ENCODE peak calls at places on chromosomes 3 and 15, in six cellular contexts. W is K562, J is transverse colon, F is GM23338, E is suprapubic skin, M is Panc1. N is an unnamed sample.

GRCh38 chr15:42273900-42274692 is 863 bp upstream of the TMEM87A start:
- DNase-seq in W (peak; percentile 45), J (peak; percentile 82), F (peak; percentile 34), E (peak; percentile 90), M (no peak), N (peak; percentile 83)

GRCh38 chr3:167866321-167866720 is 130.8 kb downstream of the SERPINI1 start:
- DNase-seq in W (no peak), J (no peak), F (no peak), E (no peak), M (no peak), N (no peak)

GRCh38 chr3:38109580-38110313 is 27.2 kb downstream of the ACAA1 start:
- DNase-seq in W (no peak), J (no peak), F (no peak), E (peak; percentile 76), M (no peak), N (peak; percentile 50)

GRCh38 chr3:194686414-194686815 is 732 bp downstream of the FAM43A start:
- DNase-seq in W (no peak), J (no peak), F (peak; percentile 51), E (no peak), M (no peak), N (no peak)

GRCh38 chr3:45911496-45912226 is 25.3 kb downstream of the CCR9 start:
- DNase-seq in W (no peak), J (no peak), F (no peak), E (peak; percentile 55), M (no peak), N (no peak)

GRCh38 chr3:99544819-99545281 is 93.5 kb upstream of the COL8A1 start:
- DNase-seq in W (no peak), J (peak; percentile 10), F (no peak), E (no peak), M (no peak), N (no peak)

GRCh38 chr3:64892664-64893309 is 205.0 kb upstream of the ADAMTS9 start:
- DNase-seq in W (peak; percentile 25), J (no peak), F (no peak), E (no peak), M (no peak), N (no peak)

GRCh38 chr15:62790531-62790930 is 252.0 kb upstream of the TPM1 start:
- DNase-seq in W (no peak), J (no peak), F (no peak), E (no peak), M (no peak), N (no peak)

GRCh38 chr15:28969511-28970085 is 83.8 kb downstream of the APBA2 start:
- DNase-seq in W (no peak), J (no peak), F (no peak), E (no peak), M (no peak), N (no peak)

GRCh38 chr3:148646126-148646660 is 51.5 kb upstream of the AGTR1 start:
- DNase-seq in W (no peak), J (no peak), F (no peak), E (no peak), M (no peak), N (no peak)

GRCh38 chr3:170323371-170323770 is 34.1 kb upstream of the SKIL start:
- DNase-seq in W (no peak), J (no peak), F (no peak), E (no peak), M (no peak), N (no peak)

GRCh38 chr3:99549918-99550603 is 88.3 kb upstream of the COL8A1 start:
- DNase-seq in W (no peak), J (no peak), F (no peak), E (no peak), M (no peak), N (no peak)

DNA sequence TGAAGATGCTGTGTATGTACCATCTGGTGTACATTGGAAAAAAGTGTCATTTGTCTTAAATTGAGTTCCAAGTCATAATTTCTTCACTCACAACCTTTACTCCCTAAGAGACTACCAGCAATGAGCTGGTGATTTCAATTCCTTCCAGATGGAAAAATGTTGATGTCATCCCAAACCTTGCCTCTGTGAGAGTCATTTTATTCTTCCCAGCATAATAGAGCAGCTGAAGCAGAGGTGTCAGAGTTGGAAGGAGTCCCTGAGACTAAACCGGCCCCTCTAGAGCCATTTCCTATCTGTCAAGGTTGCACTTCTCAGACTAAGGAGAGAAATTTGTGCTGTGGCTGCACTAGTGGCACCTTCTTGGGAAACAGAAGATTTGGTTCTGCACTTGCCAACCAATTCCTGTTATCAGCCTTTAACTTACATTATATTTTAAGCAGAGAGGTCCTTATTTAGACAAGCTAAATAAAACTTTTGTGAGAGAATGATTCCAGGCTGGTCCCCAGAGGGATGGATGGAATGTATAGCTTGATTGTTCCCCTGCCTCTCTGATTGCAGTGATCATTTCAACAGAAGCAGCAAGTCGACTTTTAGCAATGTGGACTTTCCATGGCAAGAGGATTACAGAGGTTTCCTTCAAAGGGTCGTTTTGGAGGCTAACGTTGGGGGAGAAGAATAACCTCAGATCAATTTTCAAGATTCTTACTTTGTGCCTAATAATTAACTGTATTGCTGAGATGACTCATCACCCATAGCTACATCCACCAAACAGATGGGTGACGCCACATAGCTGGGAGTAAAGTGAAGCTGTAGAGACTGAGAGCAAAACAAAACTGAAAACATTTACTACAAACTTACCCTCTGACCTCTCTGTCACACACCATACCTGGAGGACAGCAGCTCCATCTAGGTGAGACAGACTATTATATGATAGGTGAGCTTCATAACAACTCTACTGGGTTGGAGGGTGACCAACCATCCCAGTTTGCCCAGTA is 79.7 kb downstream of the GTPBP8 start:
- DNase-seq in W (no peak), J (no peak), F (no peak), E (no peak), M (no peak), N (no peak)
- TF ChIP-seq POLR2AphosphoS5 in W (no peak), J (peak; percentile 23), F (no peak), E (no peak), M (no peak), N (peak; percentile 60)

DNA sequence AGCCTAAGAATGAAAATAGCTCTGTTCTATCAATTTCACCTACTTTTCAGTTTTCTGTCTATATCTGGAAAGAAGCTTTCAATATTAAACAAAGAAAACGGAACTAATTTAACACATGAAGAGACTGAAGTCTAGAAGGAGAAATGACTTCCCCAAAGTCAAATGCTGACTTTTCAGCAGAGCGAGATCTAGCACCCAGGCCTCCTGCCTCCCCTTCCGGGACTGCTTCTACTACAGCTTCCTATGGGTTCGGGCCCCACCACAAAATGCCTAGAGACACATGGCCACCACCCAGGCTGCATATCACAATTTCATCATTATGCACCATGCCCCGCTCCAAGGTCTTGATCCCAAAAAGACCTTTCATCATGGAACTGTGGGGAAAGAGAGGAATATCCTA is 104.5 kb downstream of the SST start:
- DNase-seq in W (no peak), J (no peak), F (no peak), E (no peak), M (no peak), N (no peak)
- TF ChIP-seq POLR2AphosphoS5 in W (no peak), J (no peak), F (no peak), E (no peak), M (no peak), N (no peak)

GRCh38 chr3:96201463-96201862 is 612.9 kb upstream of the EPHA6 start:
- DNase-seq in W (no peak), J (no peak), F (no peak), E (no peak), M (no peak), N (no peak)
- TF ChIP-seq POLR2AphosphoS5 in W (no peak), J (no peak), F (no peak), E (no peak), M (no peak), N (no peak)

GRCh38 chr15:89665449-89666146 is 10.3 kb upstream of the KIF7 start:
- DNase-seq in W (peak; percentile 32), J (peak; percentile 63), F (peak; percentile 76), E (no peak), M (no peak), N (peak; percentile 81)
- TF ChIP-seq POLR2AphosphoS5 in W (no peak), J (peak; percentile 45), F (peak; percentile 38), E (no peak), M (no peak), N (peak; percentile 53)

DNA sequence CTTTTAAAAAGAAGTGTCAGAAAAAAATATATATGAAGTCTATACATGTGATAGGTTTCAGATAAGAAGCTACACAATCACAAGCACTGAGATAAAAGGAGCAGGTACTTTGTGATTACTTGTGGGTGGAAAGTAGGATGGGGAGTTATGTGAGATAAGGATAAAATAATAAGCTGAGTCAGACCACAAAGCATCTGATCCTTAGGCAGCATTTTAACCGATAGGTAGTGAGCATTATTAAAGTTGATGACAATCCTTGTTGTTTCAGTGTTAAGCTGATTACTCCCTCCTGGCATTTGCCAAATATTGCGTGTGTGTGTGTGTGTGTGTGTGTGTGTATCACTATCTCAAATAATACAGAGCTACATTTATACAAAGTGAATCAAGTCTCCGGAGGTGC is 483.1 kb downstream of the NAALADL2 start:
- DNase-seq in W (no peak), J (no peak), F (no peak), E (no peak), M (no peak), N (no peak)
- TF ChIP-seq POLR2AphosphoS5 in W (no peak), J (no peak), F (no peak), E (no peak), M (no peak), N (no peak)

N was measured in sigmoid colon.